ENCODE peak calls at places on chromosomes 1 and 21, in four cellular contexts. N, B, Q and Z are unnamed samples.
A peak's percentile ranks its signal among the peaks of the same experiment; 100 is the strongest.

GRCh38 chr1:28893403-28894102 is 20.8 kb upstream of the EPB41 start:
- DNase-seq in N (peak; percentile 63), B (peak; percentile 56), Q (no peak), Z (peak; percentile 64)

GRCh38 chr21:37555672-37556261 is 189.2 kb downstream of the DYRK1A start:
- DNase-seq in Q (no peak), N (peak; percentile 45), B (no peak), Z (no peak)

GRCh38 chr1:209884665-209885117 is 53.3 kb upstream of the SYT14 start:
- DNase-seq in N (peak; percentile 52), B (no peak), Q (no peak), Z (no peak)

GRCh38 chr21:42466700-42467612 is 29.1 kb downstream of the RSPH1 start:
- DNase-seq in B (no peak), N (peak; percentile 63), Q (no peak), Z (no peak)

GRCh38 chr1:44676484-44677200 is 2.1 kb downstream of the ARMH1 start:
- DNase-seq in B (no peak), N (no peak), Q (no peak), Z (no peak)

GRCh38 chr1:201346337-201346939 is 31.0 kb downstream of the TNNT2 start:
- DNase-seq in Q (no peak), B (peak; percentile 61), N (peak; percentile 59), Z (peak; percentile 70)

GRCh38 chr1:107683198-107683657 is 281.8 kb downstream of the VAV3 start:
- DNase-seq in N (no peak), Q (no peak), B (no peak), Z (no peak)

GRCh38 chr1:15788624-15789301 is 18.7 kb downstream of the UQCRHL start:
- DNase-seq in Q (no peak), N (no peak), B (no peak), Z (no peak)

GRCh38 chr1:119370748-119371147 is 2.2 kb downstream of the HAO2 start:
- DNase-seq in B (no peak), N (no peak), Q (no peak), Z (no peak)

GRCh38 chr1:86754265-86754974 is 50.0 kb downstream of the SH3GLB1 start:
- DNase-seq in N (no peak), Q (no peak), B (no peak), Z (no peak)

DNA sequence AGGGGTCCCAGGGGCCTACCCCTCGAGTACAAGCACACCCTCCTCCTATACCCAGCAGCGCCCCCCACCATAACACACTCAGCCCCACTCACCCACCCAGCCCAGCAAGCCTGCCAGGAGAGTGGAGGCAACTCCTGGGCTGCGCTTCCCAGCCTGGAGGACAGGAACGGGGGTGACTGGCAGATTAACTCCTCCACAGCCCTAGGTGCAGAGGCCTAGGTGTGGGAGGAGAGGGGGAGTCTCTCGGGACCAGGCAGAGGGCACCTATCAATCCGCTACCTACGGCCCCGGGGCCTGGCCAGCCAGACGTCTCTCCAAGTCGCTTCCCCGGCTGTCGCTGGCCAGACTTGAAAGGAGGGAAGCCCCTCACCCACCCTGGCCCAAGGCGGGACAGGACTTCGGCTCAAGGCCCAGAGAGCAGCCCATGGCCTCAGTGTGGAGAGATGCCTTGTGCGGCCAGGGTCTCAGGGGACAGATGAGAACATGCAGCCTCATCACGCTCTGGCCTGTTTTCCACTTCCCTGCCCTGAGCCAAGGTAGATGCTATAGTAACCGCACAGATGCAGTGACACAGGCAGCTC is 24.9 kb downstream of the MATN1 start:
- DNase-seq in B (no peak), Q (no peak), N (no peak), Z (no peak)
- TF ChIP-seq TEAD4 in B (no peak), Q (no peak), N (no peak), Z (no peak)

GRCh38 chr21:33541756-33542639 is at the start of gene GART:
- DNase-seq in N (peak; percentile 86), Q (peak; percentile 39), B (peak; percentile 88), Z (peak; percentile 85)
- TF ChIP-seq TEAD4 in N (no peak), Q (no peak), B (no peak), Z (no peak)

GRCh38 chr1:181352695-181353094 is 130.6 kb upstream of the CACNA1E start:
- DNase-seq in N (no peak), Q (no peak), B (no peak), Z (no peak)
- TF ChIP-seq TEAD4 in N (no peak), Q (no peak), B (no peak), Z (no peak)

GRCh38 chr1:94039871-94040569 is 80.9 kb downstream of the ABCA4 start:
- DNase-seq in B (peak; percentile 59), N (no peak), Q (no peak), Z (no peak)
- TF ChIP-seq TEAD4 in B (peak; percentile 86), N (no peak), Q (no peak), Z (no peak)

GRCh38 chr1:223257856-223258255 is 106.1 kb downstream of the SUSD4 start:
- DNase-seq in B (no peak), Q (no peak), N (no peak), Z (no peak)
- TF ChIP-seq TEAD4 in B (no peak), Q (no peak), N (no peak), Z (no peak)

GRCh38 chr1:111032295-111032897 is 68.7 kb upstream of the LRIF1 start:
- DNase-seq in N (peak; percentile 60), Q (no peak), B (peak; percentile 27), Z (no peak)
- TF ChIP-seq TEAD4 in N (no peak), Q (no peak), B (no peak), Z (no peak)